ENCODE peak calls at places on chromosomes 2 and 18, in four cellular contexts. B, X, N and M are unnamed samples.

GRCh38 chr2:197092431-197092830 is 165.9 kb upstream of the PGAP1 start:
- DNase-seq in B (no peak), X (no peak), N (no peak), M (no peak)

GRCh38 chr2:113007250-113007649 is 2.0 kb downstream of the IL36A start:
- DNase-seq in B (no peak), X (no peak), N (no peak), M (no peak)

GRCh38 chr18:9619545-9619944 is 5.2 kb upstream of the PPP4R1 start:
- DNase-seq in B (no peak), X (no peak), N (no peak), M (no peak)

GRCh38 chr2:237920673-237921072 is 46.1 kb upstream of the UBE2F start:
- DNase-seq in B (no peak), X (no peak), N (no peak), M (no peak)

GRCh38 chr2:226609361-226609760 is 190.3 kb downstream of the IRS1 start:
- DNase-seq in B (no peak), X (no peak), N (no peak), M (no peak)

GRCh38 chr2:95024306-95024880 is 1.1 kb upstream of the MAL start:
- DNase-seq in B (no peak), X (no peak), N (no peak), M (no peak)

GRCh38 chr2:113240150-113240914 is 38.4 kb downstream of the PAX8 start:
- DNase-seq in B (peak; percentile 87), X (no peak), N (no peak), M (no peak)

GRCh38 chr2:183248866-183249567 is 124.8 kb downstream of the NUP35 start:
- DNase-seq in B (peak; percentile 28), X (no peak), N (no peak), M (no peak)

GRCh38 chr2:240601831-240602160 is 15.3 kb downstream of the CAPN10 start:
- DNase-seq in B (no peak), X (no peak), N (no peak), M (no peak)

GRCh38 chr2:231294578-231295362 is 96.3 kb downstream of the ARMC9 start:
- DNase-seq in B (no peak), X (peak; percentile 86), N (no peak), M (no peak)

GRCh38 chr2:227267406-227268115 is 57.5 kb upstream of the MFF start:
- DNase-seq in B (peak; percentile 27), X (no peak), N (no peak), M (no peak)

GRCh38 chr2:158211516-158211915 is 109.8 kb downstream of the UPP2 start:
- DNase-seq in B (no peak), X (no peak), N (no peak), M (no peak)

GRCh38 chr2:181680937-181681811 is 857 bp upstream of the NEUROD1 start:
- DNase-seq in B (no peak), X (no peak), N (peak; percentile 52), M (no peak)

GRCh38 chr2:197264332-197264731 is 46.2 kb downstream of the ANKRD44 start:
- DNase-seq in B (no peak), X (no peak), N (no peak), M (no peak)

GRCh38 chr2:185859506-185859905 is 120.9 kb downstream of the FSIP2 start:
- DNase-seq in B (no peak), X (no peak), N (no peak), M (no peak)

GRCh38 chr18:7683753-7684152 is 116.6 kb downstream of the PTPRM start:
- DNase-seq in B (no peak), X (no peak), N (peak; percentile 69), M (no peak)

GRCh38 chr2:138974651-138975050 is 194.5 kb upstream of the NXPH2 start:
- DNase-seq in B (no peak), X (no peak), N (no peak), M (no peak)

GRCh38 chr2:8255448-8255800 is 426.4 kb upstream of the ID2 start:
- DNase-seq in B (no peak), X (no peak), N (peak; percentile 56), M (no peak)

GRCh38 chr18:76055025-76055424 is 440.0 kb downstream of the ZNF516 start:
- DNase-seq in B (no peak), X (peak; percentile 66), N (no peak), M (no peak)

GRCh38 chr2:104473568-104473967 is 380.3 kb upstream of the POU3F3 start:
- DNase-seq in B (no peak), X (no peak), N (no peak), M (no peak)

GRCh38 chr2:199488772-199489400 is 31.1 kb upstream of the SATB2 start:
- DNase-seq in B (peak; percentile 58), X (peak; percentile 84), N (peak; percentile 82), M (peak; percentile 64)

GRCh38 chr2:210577263-210578071 is 21.1 kb downstream of the CPS1 start:
- DNase-seq in B (peak; percentile 56), X (no peak), N (no peak), M (peak; percentile 2)

GRCh38 chr2:16625201-16625729 is 40.4 kb downstream of the CYRIA start:
- DNase-seq in B (no peak), X (no peak), N (no peak), M (no peak)

GRCh38 chr2:174605687-174606086 is 8.1 kb upstream of the WIPF1 start:
- DNase-seq in B (peak; percentile 51), X (no peak), N (no peak), M (no peak)

GRCh38 chr2:134717706-134718094 is 1.1 kb downstream of the TMEM163 start:
- DNase-seq in B (no peak), X (peak; percentile 86), N (peak; percentile 42), M (peak; percentile 27)

GRCh38 chr18:12947355-12948054 is at the start of gene SEH1L:
- DNase-seq in B (peak; percentile 98), X (peak; percentile 100), N (peak; percentile 98), M (peak; percentile 99)

GRCh38 chr2:27920148-27920885 is 29.8 kb downstream of the BABAM2 start:
- DNase-seq in B (peak; percentile 90), X (no peak), N (no peak), M (no peak)

GRCh38 chr18:61639886-61640285 is 252.9 kb downstream of the RNF152 start:
- DNase-seq in B (no peak), X (no peak), N (no peak), M (no peak)

GRCh38 chr18:12287684-12288405 is 20.2 kb upstream of the TUBB6 start:
- DNase-seq in B (peak; percentile 40), X (no peak), N (peak; percentile 60), M (peak; percentile 67)

GRCh38 chr2:75284345-75284744 is 85.0 kb upstream of the TACR1 start:
- DNase-seq in B (no peak), X (no peak), N (no peak), M (no peak)

GRCh38 chr2:173252581-173252980 is 102.1 kb upstream of the CDCA7 start:
- DNase-seq in B (no peak), X (no peak), N (no peak), M (no peak)

GRCh38 chr18:11495441-11495840 is 114.0 kb upstream of the SLC35G4 start:
- DNase-seq in B (no peak), X (no peak), N (no peak), M (no peak)

GRCh38 chr18:13316066-13316465 is 97.5 kb downstream of the LDLRAD4 start:
- DNase-seq in B (peak; percentile 6), X (no peak), N (no peak), M (no peak)

DNA sequence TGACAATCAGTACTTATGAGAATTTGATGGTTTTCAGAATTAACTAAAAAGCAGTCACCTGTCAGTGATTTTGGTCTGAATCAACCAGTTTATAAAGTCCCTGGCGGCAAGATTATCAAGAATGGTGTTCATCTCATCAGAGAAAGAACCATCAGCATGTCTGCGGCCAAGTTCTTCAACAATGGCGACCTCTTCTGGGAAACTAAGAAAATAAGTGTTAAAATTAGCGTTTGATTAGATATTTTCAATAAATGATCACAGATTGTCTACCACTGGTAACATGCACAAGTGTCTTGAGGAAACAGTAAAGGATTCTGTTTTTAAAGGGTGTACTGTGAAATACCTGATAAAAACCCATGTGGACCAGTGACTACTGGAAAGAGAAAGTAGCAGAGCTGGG is 8.1 kb downstream of the GCG start:
- DNase-seq in B (no peak), X (no peak), N (no peak), M (no peak)
- TF ChIP-seq CTCF in B (no peak), X (no peak), N (peak; percentile 31), M (no peak)

DNA sequence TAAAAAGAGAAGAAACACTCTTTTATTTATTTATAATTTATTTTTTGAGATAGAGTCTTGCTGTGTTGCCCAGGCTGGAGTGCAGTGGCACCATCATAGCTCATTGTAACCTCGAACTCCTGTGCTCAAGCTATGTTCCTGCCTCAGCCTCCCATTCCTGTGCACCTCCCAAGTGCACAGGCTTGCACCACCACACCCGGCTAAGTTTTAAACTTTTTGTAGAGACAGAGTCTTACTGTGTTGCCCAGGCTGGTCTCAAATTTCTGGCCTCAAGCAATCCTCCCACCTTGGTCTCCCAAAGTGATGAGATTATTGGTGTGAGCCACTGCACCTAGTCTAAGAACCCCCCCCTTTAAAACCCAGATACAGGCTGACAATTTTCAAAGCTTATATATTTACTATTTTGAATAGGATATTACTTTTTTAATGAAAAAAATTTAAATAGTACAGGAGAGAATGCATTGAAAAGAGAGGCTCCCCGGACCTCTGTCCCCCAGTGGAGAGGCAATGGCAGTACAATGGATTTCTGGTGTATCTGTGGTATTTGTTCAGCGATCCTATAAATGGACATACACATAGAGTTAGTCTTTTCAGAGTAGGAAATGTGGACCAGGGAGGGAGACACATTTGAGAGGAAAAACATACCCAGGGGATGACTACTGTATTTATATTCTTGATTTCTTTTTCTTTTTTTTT is 48.1 kb upstream of the CNOT11 start:
- DNase-seq in B (peak; percentile 39), X (no peak), N (no peak), M (no peak)
- TF ChIP-seq CTCF in B (no peak), X (peak; percentile 11), N (peak; percentile 31), M (no peak)

GRCh38 chr2:204751472-204751871 is 206.2 kb downstream of the PARD3B start:
- DNase-seq in B (no peak), X (no peak), N (no peak), M (no peak)

GRCh38 chr2:204749319-204749718 is 204.0 kb downstream of the PARD3B start:
- DNase-seq in B (no peak), X (no peak), N (no peak), M (no peak)

GRCh38 chr2:204748286-204748685 is 203.0 kb downstream of the PARD3B start:
- DNase-seq in B (no peak), X (no peak), N (no peak), M (no peak)

GRCh38 chr2:204754898-204755297 is 209.6 kb downstream of the PARD3B start:
- DNase-seq in B (no peak), X (no peak), N (no peak), M (no peak)

GRCh38 chr2:204753841-204754240 is 208.6 kb downstream of the PARD3B start:
- DNase-seq in B (no peak), X (no peak), N (no peak), M (no peak)
- TF ChIP-seq CTCF in B (no peak), X (no peak), N (no peak), M (no peak)

DNA sequence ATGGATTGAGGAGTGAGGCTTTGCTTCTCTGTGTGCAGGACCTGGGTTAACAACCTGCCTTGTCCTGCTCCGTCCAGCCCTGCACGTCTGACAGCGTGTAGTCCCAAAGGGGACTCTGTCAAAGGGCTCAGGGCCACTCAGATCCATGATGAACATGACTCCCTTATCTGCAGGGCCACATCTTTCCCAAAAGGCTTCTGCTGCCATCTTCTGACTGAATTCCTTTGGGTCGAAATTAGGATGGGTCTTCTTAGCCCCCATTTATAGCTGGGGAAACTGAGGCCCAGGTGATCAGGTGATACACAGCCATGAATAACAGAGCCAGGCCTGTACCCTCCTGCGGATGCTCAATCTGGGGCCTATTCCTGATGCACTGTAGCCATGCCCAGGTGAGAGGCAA is 109.2 kb downstream of the CELF4 start:
- DNase-seq in B (no peak), X (no peak), N (no peak), M (no peak)
- TF ChIP-seq CTCF in B (no peak), X (no peak), N (no peak), M (no peak)